ENCODE peak calls at places on chromosomes 7 and 10, in four cellular contexts. D is epithelial cell of esophagus, F is HCEC 1CT, N is fibroblast of lung. W is an unnamed sample.

GRCh38 chr10:98374176-98374969 is 40.6 kb downstream of the PYROXD2 start:
- DNase-seq in N (peak), D (peak), F (peak), W (peak)

GRCh38 chr7:12564996-12565764 is 5.3 kb upstream of the SCIN start:
- DNase-seq in D (peak), N (no peak), F (peak), W (no peak)

GRCh38 chr7:142886866-142887265 is 1.3 kb upstream of the TRPV6 start:
- DNase-seq in N (no peak), D (no peak), F (no peak), W (no peak)

GRCh38 chr10:3787816-3788215 is 2.8 kb upstream of the KLF6 start:
- DNase-seq in D (no peak), N (no peak), F (no peak), W (peak)

GRCh38 chr10:29857843-29858242 is 201.5 kb downstream of the JCAD start:
- DNase-seq in N (no peak), F (no peak), D (no peak), W (no peak)

GRCh38 chr10:76640765-76641164 is 996.8 kb downstream of the KCNMA1 start:
- DNase-seq in N (peak), F (no peak), D (no peak), W (peak)

GRCh38 chr7:69597278-69598076 is 798 bp upstream of the AUTS2 start:
- DNase-seq in D (no peak), N (peak), F (no peak), W (peak)

GRCh38 chr7:12131122-12131521 is 80.0 kb upstream of the TMEM106B start:
- DNase-seq in F (no peak), D (no peak), N (no peak), W (no peak)

GRCh38 chr10:108544500-108545120 is 1378.7 kb downstream of the XPNPEP1 start:
- DNase-seq in N (peak), F (peak), D (peak), W (peak)

GRCh38 chr10:26156019-26156418 is 60.6 kb upstream of the GAD2 start:
- DNase-seq in N (no peak), F (no peak), D (no peak), W (no peak)

GRCh38 chr7:151428393-151429231 is 11.3 kb downstream of the CRYGN start:
- DNase-seq in F (no peak), N (peak), D (no peak), W (no peak)

GRCh38 chr7:16604054-16604453 is 41.5 kb downstream of the ANKMY2 start:
- DNase-seq in D (peak), F (peak), N (peak), W (peak)

GRCh38 chr7:100811480-100811879 is 15.8 kb downstream of the EPHB4 start:
- DNase-seq in F (no peak), N (no peak), D (no peak), W (peak)

GRCh38 chr10:103915794-103916193 is 2.2 kb downstream of the STN1 start:
- DNase-seq in N (no peak), F (no peak), D (no peak), W (no peak)

GRCh38 chr10:131934769-131935168 is 34.0 kb downstream of the PPP2R2D start:
- DNase-seq in F (no peak), N (no peak), D (no peak), W (no peak)

GRCh38 chr10:88932539-88933256 is 19.9 kb downstream of the ACTA2 start:
- DNase-seq in D (peak), F (peak), N (peak), W (peak)

GRCh38 chr7:24786941-24787340 is 29.7 kb upstream of the GSDME start:
- DNase-seq in D (peak), F (peak), N (peak), W (peak)

GRCh38 chr10:28111712-28112111 is 112.8 kb upstream of the ODAD2 start:
- DNase-seq in N (peak), D (peak), F (peak), W (no peak)

GRCh38 chr10:20276127-20276979 is 460.1 kb downstream of the PLXDC2 start:
- DNase-seq in D (peak), F (no peak), N (no peak), W (peak)

GRCh38 chr10:12501851-12502525 is 152.6 kb downstream of the CAMK1D start:
- DNase-seq in N (no peak), D (no peak), F (no peak), W (no peak)

GRCh38 chr7:109476409-109476808 is 906.7 kb downstream of the DNAJB9 start:
- DNase-seq in N (no peak), F (no peak), D (no peak), W (no peak)

GRCh38 chr10:109089779-109090178 is 833.5 kb downstream of the XPNPEP1 start:
- DNase-seq in N (no peak), D (no peak), F (no peak), W (no peak)